ENCODE peak calls at places on chromosome 2, in four cellular contexts. W, E, J and N are unnamed samples.

GRCh38 chr2:30422437-30422805 is 24.6 kb upstream of the LCLAT1 start:
- DNase-seq in E (peak), W (peak), J (peak), N (peak)

GRCh38 chr2:71788601-71789240 is 335.4 kb downstream of the DYSF start:
- DNase-seq in W (no peak), J (no peak), E (no peak), N (no peak)

GRCh38 chr2:2667690-2668089 is 336.6 kb upstream of the MYT1L start:
- DNase-seq in W (no peak), E (no peak), J (no peak), N (no peak)

GRCh38 chr2:232367016-232367415 is 11.5 kb upstream of the ALPP start:
- DNase-seq in W (peak), E (no peak), J (no peak), N (no peak)

GRCh38 chr2:134177351-134177931 is 76.4 kb upstream of the MGAT5 start:
- DNase-seq in W (no peak), E (no peak), J (peak), N (no peak)

GRCh38 chr2:157443795-157444642 is at the start of gene CYTIP:
- DNase-seq in J (no peak), E (peak), W (peak), N (peak)

GRCh38 chr2:53515435-53516332 is 251.9 kb upstream of the CHAC2 start:
- DNase-seq in J (peak), E (no peak), W (no peak), N (no peak)

GRCh38 chr2:657766-658165 is 19.4 kb downstream of the TMEM18 start:
- DNase-seq in J (no peak), W (no peak), E (no peak), N (no peak)

GRCh38 chr2:105455488-105455991 is 56.7 kb upstream of the FHL2 start:
- DNase-seq in E (no peak), J (peak), W (peak), N (no peak)

GRCh38 chr2:106798826-106799552 is 87.0 kb downstream of the ST6GAL2 start:
- DNase-seq in W (no peak), E (no peak), J (no peak), N (no peak)